ENCODE peak calls at places on chromosomes 2 and 18, in four cellular contexts. One of them, this sample, is unnamed.

GRCh38 chr2:191341436-191341835 is 96.2 kb downstream of the MYO1B start:
- DNase-seq in LoVo: no peak
- DNase-seq in Jurkat, Clone E6-1: no peak
- DNase-seq in upper lobe of right lung: no peak
- DNase-seq in this sample: no peak

GRCh38 chr2:54387592-54387991 is 68.5 kb upstream of the SPTBN1 start:
- DNase-seq in upper lobe of right lung: no peak
- DNase-seq in Jurkat, Clone E6-1: no peak
- DNase-seq in LoVo: no peak
- DNase-seq in this sample: no peak

GRCh38 chr2:75716406-75716805 is 5.7 kb upstream of the GCFC2 start:
- DNase-seq in Jurkat, Clone E6-1: no peak
- DNase-seq in upper lobe of right lung: no peak
- DNase-seq in LoVo: no peak
- DNase-seq in this sample: no peak

GRCh38 chr2:83851066-83851465 is 608.0 kb downstream of the SUCLG1 start:
- DNase-seq in upper lobe of right lung: no peak
- DNase-seq in Jurkat, Clone E6-1: no peak
- DNase-seq in LoVo: no peak
- DNase-seq in this sample: no peak

GRCh38 chr2:237818066-237818473 is 19.5 kb downstream of the RBM44 start:
- DNase-seq in Jurkat, Clone E6-1: no peak
- DNase-seq in upper lobe of right lung: no peak
- DNase-seq in LoVo: no peak
- DNase-seq in this sample: no peak

GRCh38 chr2:209602259-209602658 is 169.4 kb upstream of the UNC80 start:
- DNase-seq in LoVo: no peak
- DNase-seq in upper lobe of right lung: no peak
- DNase-seq in Jurkat, Clone E6-1: no peak
- DNase-seq in this sample: no peak

GRCh38 chr2:53787255-53787910 is 539 bp downstream of the ERLEC1 start:
- DNase-seq in Jurkat, Clone E6-1: no peak
- DNase-seq in upper lobe of right lung: no peak
- DNase-seq in LoVo: no peak
- DNase-seq in this sample: peak; percentile 51

GRCh38 chr2:173138962-173139361 is 63.3 kb downstream of the MAP3K20 start:
- DNase-seq in Jurkat, Clone E6-1: no peak
- DNase-seq in LoVo: no peak
- DNase-seq in upper lobe of right lung: no peak
- DNase-seq in this sample: no peak

GRCh38 chr18:57881818-57882413 is 78.8 kb upstream of the ATP8B1 start:
- DNase-seq in LoVo: peak; percentile 79
- DNase-seq in upper lobe of right lung: peak; percentile 72
- DNase-seq in Jurkat, Clone E6-1: peak; percentile 50
- DNase-seq in this sample: peak; percentile 67

GRCh38 chr2:240636563-240637115 is 11.4 kb downstream of the GPR35 start:
- DNase-seq in LoVo: no peak
- DNase-seq in Jurkat, Clone E6-1: no peak
- DNase-seq in upper lobe of right lung: peak; percentile 40
- DNase-seq in this sample: no peak

GRCh38 chr18:24778810-24779418 is 318.5 kb downstream of the HRH4 start:
- DNase-seq in Jurkat, Clone E6-1: no peak
- DNase-seq in upper lobe of right lung: no peak
- DNase-seq in LoVo: peak; percentile 11
- DNase-seq in this sample: no peak

GRCh38 chr18:67665266-67665665 is 148.7 kb upstream of the DSEL start:
- DNase-seq in Jurkat, Clone E6-1: no peak
- DNase-seq in LoVo: no peak
- DNase-seq in upper lobe of right lung: no peak
- DNase-seq in this sample: no peak

GRCh38 chr18:957829-958228 is 53.2 kb downstream of the ADCYAP1 start:
- DNase-seq in LoVo: no peak
- DNase-seq in Jurkat, Clone E6-1: no peak
- DNase-seq in upper lobe of right lung: no peak
- DNase-seq in this sample: no peak

GRCh38 chr18:69002233-69002632 is 204.4 kb downstream of the CCDC102B start:
- DNase-seq in upper lobe of right lung: no peak
- DNase-seq in LoVo: no peak
- DNase-seq in Jurkat, Clone E6-1: peak; percentile 6
- DNase-seq in this sample: no peak

GRCh38 chr2:167398791-167399371 is 510.6 kb downstream of the XIRP2 start:
- DNase-seq in upper lobe of right lung: no peak
- DNase-seq in Jurkat, Clone E6-1: no peak
- DNase-seq in LoVo: no peak
- DNase-seq in this sample: no peak

GRCh38 chr2:132911726-132912724 is 242.0 kb upstream of the LYPD1 start:
- DNase-seq in upper lobe of right lung: no peak
- DNase-seq in LoVo: no peak
- DNase-seq in Jurkat, Clone E6-1: no peak
- DNase-seq in this sample: no peak

GRCh38 chr2:120497261-120497977 is 151.5 kb downstream of the INHBB start:
- DNase-seq in LoVo: no peak
- DNase-seq in upper lobe of right lung: no peak
- DNase-seq in Jurkat, Clone E6-1: no peak
- DNase-seq in this sample: no peak

GRCh38 chr2:116733699-116734098 is 1080.8 kb upstream of the DDX18 start:
- DNase-seq in Jurkat, Clone E6-1: no peak
- DNase-seq in upper lobe of right lung: no peak
- DNase-seq in LoVo: peak; percentile 7
- DNase-seq in this sample: no peak

GRCh38 chr2:200748779-200749178 is 62.9 kb upstream of the BZW1 start:
- DNase-seq in Jurkat, Clone E6-1: no peak
- DNase-seq in LoVo: no peak
- DNase-seq in upper lobe of right lung: no peak
- DNase-seq in this sample: no peak

GRCh38 chr2:196088209-196088608 is 19.6 kb upstream of the DNAH7 start:
- DNase-seq in Jurkat, Clone E6-1: no peak
- DNase-seq in upper lobe of right lung: no peak
- DNase-seq in LoVo: no peak
- DNase-seq in this sample: no peak

GRCh38 chr2:10162586-10163497 is 40.3 kb downstream of the RRM2 start:
- DNase-seq in upper lobe of right lung: no peak
- DNase-seq in Jurkat, Clone E6-1: no peak
- DNase-seq in LoVo: no peak
- DNase-seq in this sample: no peak

GRCh38 chr2:229350117-229350805 is 79.2 kb upstream of the PID1 start:
- DNase-seq in LoVo: no peak
- DNase-seq in upper lobe of right lung: no peak
- DNase-seq in Jurkat, Clone E6-1: no peak
- DNase-seq in this sample: no peak

GRCh38 chr18:70015127-70015526 is 67.5 kb upstream of the CD226 start:
- DNase-seq in LoVo: no peak
- DNase-seq in Jurkat, Clone E6-1: no peak
- DNase-seq in upper lobe of right lung: no peak
- DNase-seq in this sample: no peak

GRCh38 chr2:2161871-2162653 is 169.0 kb downstream of the MYT1L start:
- DNase-seq in upper lobe of right lung: no peak
- DNase-seq in Jurkat, Clone E6-1: no peak
- DNase-seq in LoVo: no peak
- DNase-seq in this sample: no peak

This sample was measured in GM20000.